ENCODE peak calls at places on chromosomes 1 and 21, in four cellular contexts. D is H1, P is HepG2, I is SK-N-SH. U is an unnamed sample.

GRCh38 chr1:80221319-80221718 is 1214.8 kb upstream of the ADGRL4 start:
- DNase-seq in I (no peak), D (no peak), P (no peak), U (no peak)

GRCh38 chr1:182604128-182604834 is at the start of gene RGS16:
- DNase-seq in P (no peak), I (peak), D (no peak), U (peak)

GRCh38 chr1:153598309-153599172 is 14.4 kb downstream of the S100A16 start:
- DNase-seq in P (no peak), I (no peak), D (peak), U (peak)

GRCh38 chr21:41751621-41752020 is 15.2 kb downstream of the RIPK4 start:
- DNase-seq in I (no peak), P (no peak), D (no peak), U (no peak)

GRCh38 chr21:38989745-38990423 is 184.2 kb downstream of the ETS2 start:
- DNase-seq in I (peak), D (no peak), P (peak), U (no peak)

GRCh38 chr1:159831696-159832225 is 5.1 kb downstream of the SLAMF8 start:
- DNase-seq in I (no peak), P (no peak), D (no peak), U (no peak)

GRCh38 chr1:52925571-52926005 is 1.5 kb upstream of the SCP2 start:
- DNase-seq in I (no peak), P (peak), D (no peak), U (no peak)

GRCh38 chr1:42189931-42190853 is 25.6 kb upstream of the GUCA2A start:
- DNase-seq in I (no peak), D (no peak), P (no peak), U (no peak)

GRCh38 chr1:23132033-23132432 is 36.6 kb downstream of the LUZP1 start:
- DNase-seq in P (no peak), I (no peak), D (no peak), U (no peak)

GRCh38 chr1:232980336-232980978 is 30.0 kb downstream of the NTPCR start:
- DNase-seq in D (no peak), I (no peak), P (no peak), U (no peak)

GRCh38 chr1:24764848-24765247 is 19.6 kb downstream of the CLIC4 start:
- DNase-seq in I (no peak), D (no peak), P (no peak), U (no peak)

GRCh38 chr1:39462074-39462473 is 29.4 kb upstream of the BMP8A start:
- DNase-seq in P (no peak), D (no peak), I (no peak), U (no peak)

GRCh38 chr1:228082975-228083870 is 715 bp downstream of the ARF1 start:
- DNase-seq in I (peak), D (no peak), P (no peak), U (no peak)

GRCh38 chr1:98903261-98903660 is 101.4 kb downstream of the PLPPR5 start:
- DNase-seq in I (no peak), P (no peak), D (no peak), U (no peak)

GRCh38 chr1:98897479-98897878 is 107.2 kb downstream of the PLPPR5 start:
- DNase-seq in D (no peak), P (no peak), I (no peak), U (no peak)

GRCh38 chr1:98897046-98897445 is 107.6 kb downstream of the PLPPR5 start:
- DNase-seq in P (no peak), I (no peak), D (no peak), U (no peak)

GRCh38 chr1:98903726-98904125 is 100.9 kb downstream of the PLPPR5 start:
- DNase-seq in D (no peak), I (no peak), P (no peak), U (no peak)

DNA sequence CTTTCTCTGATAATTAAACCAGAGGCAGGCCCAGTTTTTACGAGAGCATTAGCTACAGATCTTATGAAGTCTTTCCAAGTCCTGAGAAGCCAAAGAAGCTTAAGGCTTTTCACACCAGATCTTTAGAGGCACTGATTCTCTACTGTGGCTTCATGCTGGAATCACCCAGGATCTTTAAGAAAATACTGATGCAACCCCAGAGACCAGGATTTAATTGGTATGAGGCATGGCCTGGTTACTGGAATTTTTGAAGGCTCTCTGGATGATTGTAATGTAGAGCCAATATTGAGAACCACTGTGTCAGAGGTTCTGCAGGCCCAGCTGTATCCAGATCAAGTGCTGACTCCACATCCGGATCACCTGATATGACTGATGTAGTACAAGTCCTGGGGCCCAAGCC is 105.8 kb downstream of the PLPPR5 start:
- DNase-seq in P (no peak), D (no peak), I (no peak), U (no peak)
- TF ChIP-seq TCF12 in P (no peak), D (no peak), I (no peak), U (no peak)

GRCh38 chr1:203178821-203179220 is 3.2 kb upstream of the MYBPH start:
- DNase-seq in P (no peak), D (no peak), I (no peak), U (no peak)

GRCh38 chr1:203181586-203182376 is 4.7 kb downstream of the CHI3L1 start:
- DNase-seq in I (no peak), P (no peak), D (no peak), U (no peak)

GRCh38 chr1:203182377-203182927 is 4.1 kb downstream of the CHI3L1 start:
- DNase-seq in I (no peak), P (no peak), D (no peak), U (no peak)

GRCh38 chr1:203179328-203180009 is 3.8 kb upstream of the MYBPH start:
- DNase-seq in P (no peak), I (no peak), D (no peak), U (no peak)

GRCh38 chr1:203180611-203181330 is 5.1 kb upstream of the MYBPH start:
- DNase-seq in P (no peak), D (no peak), I (peak), U (no peak)
- TF ChIP-seq MAX in P (no peak), D (no peak), I (no peak), U (no peak)

DNA sequence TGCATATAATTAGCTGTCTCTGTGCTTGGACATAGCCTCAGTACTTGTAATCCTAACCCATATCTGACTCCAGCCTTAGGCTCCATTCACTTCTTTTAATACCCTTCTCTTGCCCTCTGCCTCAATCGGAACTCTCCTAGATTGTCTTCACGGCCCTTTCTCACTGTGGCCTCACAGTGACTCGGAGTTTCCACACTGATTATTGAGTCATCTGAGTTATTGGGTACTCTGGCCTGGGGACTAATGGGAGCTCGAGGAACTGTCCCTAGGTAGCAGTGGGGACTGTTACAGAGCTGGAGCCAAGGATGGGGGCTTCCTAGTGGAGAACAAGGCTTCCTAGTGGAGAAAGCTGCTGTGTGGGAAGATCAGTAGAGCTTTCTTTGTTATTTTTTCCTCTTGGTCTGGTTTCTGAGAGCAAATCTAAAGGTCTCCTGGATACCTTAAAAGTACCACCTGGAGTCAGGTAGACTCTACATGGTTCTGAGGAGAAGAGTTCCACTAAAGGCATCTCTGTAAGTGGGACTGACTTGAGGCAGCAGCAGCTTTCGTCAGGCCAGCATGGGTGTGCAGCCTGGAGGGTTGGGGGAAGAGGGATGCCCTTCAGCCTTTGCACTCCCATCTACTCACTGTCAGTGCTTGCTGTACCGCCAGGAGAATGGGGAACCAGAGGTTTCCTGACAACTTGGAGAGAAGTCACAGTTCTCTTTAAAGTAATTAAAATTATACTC is 17.1 kb downstream of the TRAF5 start:
- DNase-seq in P (no peak), D (no peak), I (no peak), U (no peak)
- TF ChIP-seq TCF12 in P (no peak), D (no peak), I (no peak), U (no peak)

DNA sequence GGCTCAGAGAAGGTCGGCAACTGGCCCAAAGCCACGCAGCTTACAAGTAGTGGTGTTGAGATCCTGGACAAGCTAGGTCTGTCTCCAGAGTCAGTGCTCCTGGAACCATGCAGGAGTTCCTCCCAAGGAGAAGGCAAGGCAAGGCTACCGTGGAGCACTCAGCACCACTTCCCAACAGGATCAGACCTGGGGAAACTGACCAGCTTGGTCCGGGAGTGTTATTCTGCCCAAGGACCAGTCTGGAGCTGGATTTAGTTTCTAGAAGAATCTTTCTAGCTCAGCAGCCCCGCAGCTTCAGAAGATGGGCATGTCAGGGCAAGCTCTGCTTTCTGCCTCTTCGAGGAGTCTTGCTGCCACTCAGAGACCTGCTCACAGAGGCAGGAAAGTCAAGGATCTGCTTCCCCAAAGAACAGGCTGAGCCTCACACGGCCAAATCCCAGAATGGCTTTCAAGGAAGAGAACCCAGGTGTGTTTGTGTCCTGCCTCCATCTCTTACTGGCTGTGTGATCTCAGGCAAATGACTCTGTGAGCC is 302.8 kb downstream of the MATN1 start:
- DNase-seq in I (no peak), D (no peak), P (no peak), U (no peak)
- TF ChIP-seq MAX in I (no peak), D (no peak), P (no peak), U (no peak)

U was measured in GM12878.